ENCODE peak calls at places on chromosomes 2 and 18, in seven cellular contexts. One of them, this sample, is unnamed.

GRCh38 chr2:174708713-174709112 is 55.6 kb downstream of the CHRNA1 start:
- DNase-seq in activated CD8-positive, alpha-beta memory T cell treated with anti-CD3 and anti-CD28 coated beads, Interleukin-2, amount 50 U/mL, for 48 hours: no peak
- DNase-seq in NCI-H345: no peak
- DNase-seq in NCI-H146: no peak
- DNase-seq in Caco-2: no peak
- DNase-seq in AG08396: no peak
- DNase-seq in breast epithelium: no peak
- DNase-seq in this sample: no peak

GRCh38 chr2:157415632-157416101 is 28.2 kb downstream of the CYTIP start:
- DNase-seq in activated CD8-positive, alpha-beta memory T cell treated with anti-CD3 and anti-CD28 coated beads, Interleukin-2, amount 50 U/mL, for 48 hours: no peak
- DNase-seq in NCI-H345: no peak
- DNase-seq in NCI-H146: peak; percentile 90
- DNase-seq in Caco-2: no peak
- DNase-seq in AG08396: no peak
- DNase-seq in breast epithelium: no peak
- DNase-seq in this sample: no peak

GRCh38 chr2:128366746-128367511 is 48.3 kb upstream of the HS6ST1 start:
- DNase-seq in activated CD8-positive, alpha-beta memory T cell treated with anti-CD3 and anti-CD28 coated beads, Interleukin-2, amount 50 U/mL, for 48 hours: no peak
- DNase-seq in NCI-H345: peak; percentile 93
- DNase-seq in NCI-H146: no peak
- DNase-seq in Caco-2: no peak
- DNase-seq in AG08396: no peak
- DNase-seq in breast epithelium: no peak
- DNase-seq in this sample: no peak

GRCh38 chr2:42089340-42089925 is 41.6 kb downstream of the PKDCC start:
- DNase-seq in activated CD8-positive, alpha-beta memory T cell treated with anti-CD3 and anti-CD28 coated beads, Interleukin-2, amount 50 U/mL, for 48 hours: peak; percentile 87
- DNase-seq in NCI-H345: peak; percentile 34
- DNase-seq in NCI-H146: peak; percentile 50
- DNase-seq in Caco-2: peak; percentile 38
- DNase-seq in AG08396: peak; percentile 59
- DNase-seq in breast epithelium: no peak
- DNase-seq in this sample: peak; percentile 83

GRCh38 chr18:3540805-3541548 is 91.0 kb downstream of the TGIF1 start:
- DNase-seq in activated CD8-positive, alpha-beta memory T cell treated with anti-CD3 and anti-CD28 coated beads, Interleukin-2, amount 50 U/mL, for 48 hours: no peak
- DNase-seq in NCI-H345: no peak
- DNase-seq in NCI-H146: no peak
- DNase-seq in Caco-2: no peak
- DNase-seq in AG08396: no peak
- DNase-seq in breast epithelium: no peak
- DNase-seq in this sample: no peak

GRCh38 chr2:238731961-238732360 is 115.9 kb upstream of the TWIST2 start:
- DNase-seq in activated CD8-positive, alpha-beta memory T cell treated with anti-CD3 and anti-CD28 coated beads, Interleukin-2, amount 50 U/mL, for 48 hours: no peak
- DNase-seq in NCI-H345: no peak
- DNase-seq in NCI-H146: no peak
- DNase-seq in Caco-2: no peak
- DNase-seq in AG08396: no peak
- DNase-seq in breast epithelium: no peak
- DNase-seq in this sample: no peak

GRCh38 chr2:102758433-102758832 is 3.4 kb upstream of the TMEM182 start:
- DNase-seq in activated CD8-positive, alpha-beta memory T cell treated with anti-CD3 and anti-CD28 coated beads, Interleukin-2, amount 50 U/mL, for 48 hours: no peak
- DNase-seq in NCI-H345: no peak
- DNase-seq in NCI-H146: no peak
- DNase-seq in Caco-2: no peak
- DNase-seq in AG08396: no peak
- DNase-seq in breast epithelium: no peak
- DNase-seq in this sample: no peak

GRCh38 chr2:94874277-94874997 is 3.2 kb downstream of the TEKT4 start:
- DNase-seq in activated CD8-positive, alpha-beta memory T cell treated with anti-CD3 and anti-CD28 coated beads, Interleukin-2, amount 50 U/mL, for 48 hours: peak; percentile 89
- DNase-seq in NCI-H345: peak; percentile 66
- DNase-seq in NCI-H146: peak; percentile 47
- DNase-seq in Caco-2: peak; percentile 79
- DNase-seq in AG08396: peak; percentile 84
- DNase-seq in breast epithelium: no peak
- DNase-seq in this sample: no peak

GRCh38 chr2:207334631-207335371 is 169.1 kb upstream of the KLF7 start:
- DNase-seq in activated CD8-positive, alpha-beta memory T cell treated with anti-CD3 and anti-CD28 coated beads, Interleukin-2, amount 50 U/mL, for 48 hours: peak; percentile 65
- DNase-seq in NCI-H345: no peak
- DNase-seq in NCI-H146: peak; percentile 13
- DNase-seq in Caco-2: no peak
- DNase-seq in AG08396: peak; percentile 79
- DNase-seq in breast epithelium: no peak
- DNase-seq in this sample: peak; percentile 89

GRCh38 chr2:225030089-225030653 is 12.1 kb downstream of the DOCK10 start:
- DNase-seq in activated CD8-positive, alpha-beta memory T cell treated with anti-CD3 and anti-CD28 coated beads, Interleukin-2, amount 50 U/mL, for 48 hours: no peak
- DNase-seq in NCI-H345: no peak
- DNase-seq in NCI-H146: no peak
- DNase-seq in Caco-2: no peak
- DNase-seq in AG08396: no peak
- DNase-seq in breast epithelium: no peak
- DNase-seq in this sample: no peak

GRCh38 chr2:20474757-20475566 is 28.1 kb downstream of the RHOB start:
- DNase-seq in activated CD8-positive, alpha-beta memory T cell treated with anti-CD3 and anti-CD28 coated beads, Interleukin-2, amount 50 U/mL, for 48 hours: no peak
- DNase-seq in NCI-H345: no peak
- DNase-seq in NCI-H146: no peak
- DNase-seq in Caco-2: no peak
- DNase-seq in AG08396: no peak
- DNase-seq in breast epithelium: no peak
- DNase-seq in this sample: peak; percentile 54

GRCh38 chr2:119638891-119639539 is 40.0 kb upstream of the TMEM177 start:
- DNase-seq in activated CD8-positive, alpha-beta memory T cell treated with anti-CD3 and anti-CD28 coated beads, Interleukin-2, amount 50 U/mL, for 48 hours: no peak
- DNase-seq in NCI-H345: peak; percentile 55
- DNase-seq in NCI-H146: peak; percentile 11
- DNase-seq in Caco-2: no peak
- DNase-seq in AG08396: no peak
- DNase-seq in breast epithelium: no peak
- DNase-seq in this sample: no peak

GRCh38 chr2:158142568-158143332 is 41.1 kb downstream of the UPP2 start:
- DNase-seq in activated CD8-positive, alpha-beta memory T cell treated with anti-CD3 and anti-CD28 coated beads, Interleukin-2, amount 50 U/mL, for 48 hours: no peak
- DNase-seq in NCI-H345: no peak
- DNase-seq in NCI-H146: no peak
- DNase-seq in Caco-2: peak; percentile 40
- DNase-seq in AG08396: no peak
- DNase-seq in breast epithelium: no peak
- DNase-seq in this sample: no peak

GRCh38 chr2:74188018-74188601 is 9.4 kb upstream of the MOB1A start:
- DNase-seq in activated CD8-positive, alpha-beta memory T cell treated with anti-CD3 and anti-CD28 coated beads, Interleukin-2, amount 50 U/mL, for 48 hours: peak; percentile 43
- DNase-seq in NCI-H345: peak; percentile 46
- DNase-seq in NCI-H146: peak; percentile 44
- DNase-seq in Caco-2: peak; percentile 44
- DNase-seq in AG08396: peak; percentile 73
- DNase-seq in breast epithelium: no peak
- DNase-seq in this sample: no peak

GRCh38 chr2:42754021-42754775 is 9.7 kb downstream of the OXER1 start:
- DNase-seq in activated CD8-positive, alpha-beta memory T cell treated with anti-CD3 and anti-CD28 coated beads, Interleukin-2, amount 50 U/mL, for 48 hours: no peak
- DNase-seq in NCI-H345: no peak
- DNase-seq in NCI-H146: no peak
- DNase-seq in Caco-2: no peak
- DNase-seq in AG08396: no peak
- DNase-seq in breast epithelium: no peak
- DNase-seq in this sample: no peak

This sample was measured in ascending aorta.